ENCODE peak calls at places on chromosomes 12 and 14, in eight cellular contexts. O, S, J, Z, D, E, K and W are unnamed samples.

GRCh38 chr12:28770329-28770728 is 378.7 kb upstream of the FAR2 start:
- DNase-seq in Z (no peak), K (no peak), E (no peak), J (no peak), S (peak; percentile 54), D (no peak), O (no peak), W (no peak)

GRCh38 chr12:104698871-104699270 is 242.1 kb downstream of the CHST11 start:
- DNase-seq in D (no peak), O (no peak), K (no peak), S (no peak), E (no peak), J (no peak), Z (no peak), W (no peak)

GRCh38 chr14:80987235-80988032 is 32.0 kb downstream of the TSHR start:
- DNase-seq in E (peak; percentile 54), S (no peak), O (peak; percentile 45), J (no peak), Z (peak; percentile 34), D (peak; percentile 77), K (no peak), W (no peak)

GRCh38 chr14:104690861-104691455 is 1.5 kb downstream of the INF2 start:
- DNase-seq in K (peak; percentile 71), Z (no peak), S (no peak), O (no peak), J (no peak), E (no peak), D (no peak), W (no peak)

GRCh38 chr14:95935228-95935822 is 58.7 kb downstream of the TUNAR start:
- DNase-seq in K (no peak), O (peak; percentile 24), Z (no peak), J (no peak), D (peak; percentile 15), S (no peak), E (no peak), W (no peak)

GRCh38 chr14:83291716-83292115 is 1758.1 kb upstream of the SEL1L start:
- DNase-seq in E (no peak), J (no peak), S (no peak), D (no peak), O (no peak), Z (no peak), K (no peak), W (no peak)

GRCh38 chr14:58979325-58979724 is 209.1 kb upstream of the DAAM1 start:
- DNase-seq in D (no peak), Z (no peak), O (no peak), E (no peak), S (no peak), J (no peak), K (no peak), W (no peak)

GRCh38 chr14:78519863-78520262 is 349.7 kb downstream of the NRXN3 start:
- DNase-seq in Z (no peak), D (no peak), K (no peak), S (no peak), O (peak; percentile 62), E (no peak), J (no peak), W (no peak)

GRCh38 chr14:71626281-71626835 is 305.9 kb upstream of the RGS6 start:
- DNase-seq in J (no peak), E (no peak), O (no peak), S (no peak), D (no peak), K (no peak), Z (no peak), W (no peak)

GRCh38 chr12:49649892-49650291 is 26.5 kb downstream of the PRPF40B start:
- DNase-seq in S (no peak), J (no peak), E (no peak), K (no peak), Z (no peak), O (no peak), D (no peak), W (no peak)

GRCh38 chr14:93054006-93054405 is 61.7 kb downstream of the ITPK1 start:
- DNase-seq in O (no peak), D (no peak), S (no peak), J (no peak), Z (no peak), E (no peak), K (peak; percentile 18), W (no peak)

GRCh38 chr12:5914387-5915149 is 30.5 kb downstream of the ANO2 start:
- DNase-seq in E (no peak), O (no peak), S (no peak), J (no peak), K (no peak), Z (no peak), D (no peak), W (no peak)

GRCh38 chr12:118345355-118345754 is 27.4 kb downstream of the TAOK3 start:
- DNase-seq in J (no peak), D (no peak), O (no peak), S (no peak), Z (no peak), E (no peak), K (no peak), W (no peak)

GRCh38 chr14:64680675-64681060 is 23.6 kb upstream of the PLEKHG3 start:
- DNase-seq in J (no peak), K (no peak), S (no peak), Z (no peak), E (no peak), O (no peak), D (no peak), W (no peak)

GRCh38 chr12:26239127-26239500 is 43.7 kb downstream of the SSPN start:
- DNase-seq in S (no peak), K (no peak), E (no peak), D (no peak), J (no peak), Z (no peak), O (no peak), W (no peak)

DNA sequence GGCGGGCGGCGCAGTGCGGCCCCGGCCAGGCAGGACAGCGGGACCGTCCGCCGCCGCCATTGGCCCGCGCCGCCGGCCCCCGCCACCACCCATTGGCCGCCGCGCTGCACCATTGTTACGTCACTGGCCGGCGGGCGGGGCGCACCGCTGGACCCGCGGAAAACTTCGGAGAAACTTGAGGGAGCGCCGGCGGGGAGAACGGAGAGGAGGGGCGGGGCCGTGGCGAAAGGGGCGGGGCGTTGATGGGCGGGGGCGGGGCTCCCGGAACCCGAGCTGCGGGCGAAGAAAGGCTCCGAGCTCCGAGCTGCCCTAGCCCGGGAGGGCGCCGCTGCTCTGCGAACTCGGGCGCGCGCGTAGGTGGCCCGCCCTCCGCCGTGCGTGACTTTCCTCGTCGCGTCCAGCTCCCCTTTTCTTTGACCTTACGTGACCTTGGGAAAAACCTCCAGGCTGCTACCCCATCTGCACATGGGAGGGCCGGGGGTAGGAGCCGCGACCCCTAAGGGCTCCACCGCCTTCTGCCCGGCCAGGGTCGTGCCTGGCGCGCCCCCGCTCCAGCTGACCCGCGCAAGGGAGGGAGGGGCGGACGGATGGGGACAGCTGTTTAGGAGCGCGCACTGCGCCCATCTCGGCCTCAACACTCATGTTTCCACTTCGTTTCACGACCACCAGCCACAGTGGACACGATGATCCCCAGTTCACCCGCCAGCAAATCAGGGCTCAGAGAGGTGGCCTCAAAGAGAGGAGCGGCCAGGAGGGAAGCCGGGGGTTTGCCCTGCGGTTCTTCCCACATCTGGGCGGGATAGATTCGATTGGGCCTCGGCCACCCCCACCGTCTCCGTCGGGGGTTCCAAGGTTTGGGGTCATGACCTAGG is at the start of gene ANKRD9:
- DNase-seq in J (peak; percentile 61), D (peak; percentile 92), E (peak; percentile 81), Z (peak; percentile 55), S (peak; percentile 96), K (peak; percentile 96), O (peak; percentile 93), W (peak; percentile 96)
- TF ChIP-seq CTCF in J (no peak), D (no peak), E (no peak), Z (no peak), S (no peak), K (no peak), O (peak; percentile 6), W (no peak)

GRCh38 chr12:62284749-62285148 is 24.5 kb downstream of the USP15 start:
- DNase-seq in K (no peak), D (no peak), O (no peak), Z (no peak), E (no peak), J (no peak), S (no peak), W (no peak)
- TF ChIP-seq CTCF in K (no peak), D (no peak), O (no peak), Z (no peak), E (no peak), J (no peak), S (no peak), W (no peak)

DNA sequence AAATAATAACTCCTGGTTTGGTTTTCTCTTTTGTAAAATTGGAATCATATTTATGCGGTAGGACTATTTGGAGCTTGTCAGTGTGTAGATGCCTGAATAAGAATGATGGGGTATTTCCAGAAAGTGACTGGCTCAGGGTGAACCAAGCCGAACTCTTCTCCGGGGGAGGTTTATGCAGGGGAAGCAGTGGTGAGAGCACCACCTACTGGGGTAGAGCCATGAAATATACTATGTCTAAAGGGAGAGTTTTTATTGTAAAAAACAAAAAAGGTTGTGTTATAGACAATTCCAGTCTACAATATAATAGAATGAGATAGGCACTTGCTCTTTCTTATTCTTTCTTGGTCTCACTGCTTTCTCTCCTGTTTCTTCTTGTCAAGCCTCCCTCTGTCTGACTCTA is 222.9 kb upstream of the SLC16A7 start:
- DNase-seq in Z (no peak), K (no peak), S (no peak), D (no peak), E (no peak), O (no peak), J (no peak), W (no peak)
- TF ChIP-seq CTCF in Z (peak; percentile 35), K (no peak), S (no peak), D (no peak), E (no peak), O (peak; percentile 57), J (peak; percentile 59), W (peak; percentile 31)

GRCh38 chr12:120110550-120111501 is 5.7 kb downstream of the RAB35 start:
- DNase-seq in K (no peak), J (no peak), O (no peak), Z (no peak), E (peak; percentile 37), S (peak; percentile 88), D (no peak), W (no peak)
- TF ChIP-seq CTCF in K (no peak), J (no peak), O (no peak), Z (no peak), E (no peak), S (no peak), D (no peak), W (no peak)

GRCh38 chr14:37594238-37594915 is 672 bp downstream of the FOXA1 start:
- DNase-seq in Z (no peak), J (no peak), K (peak; percentile 59), D (peak; percentile 60), S (peak; percentile 76), E (no peak), O (peak; percentile 75), W (no peak)
- TF ChIP-seq CTCF in Z (peak; percentile 46), J (peak; percentile 87), K (peak; percentile 73), D (peak; percentile 31), S (peak; percentile 68), E (no peak), O (peak; percentile 95), W (peak; percentile 84)